ENCODE peak calls at places on chromosomes 7 and 10, in eight cellular contexts. K, L, G, U, O, X, E and V are unnamed samples.
A peak's percentile ranks its signal among the peaks of the same experiment; 100 is the strongest.

GRCh38 chr10:118957966-118958365 is 71.5 kb upstream of the NANOS1 start:
- DNase-seq in O (no peak), E (no peak), K (no peak), U (no peak), L (no peak), G (no peak), X (no peak), V (no peak)

GRCh38 chr7:132815696-132816334 is 239.5 kb upstream of the PLXNA4 start:
- DNase-seq in L (no peak), K (peak; percentile 11), U (no peak), E (no peak), X (no peak), G (no peak), O (no peak), V (no peak)

GRCh38 chr10:94225589-94225988 is 137.2 kb downstream of the NOC3L start:
- DNase-seq in E (no peak), K (peak; percentile 22), L (no peak), X (no peak), O (no peak), G (no peak), U (no peak), V (no peak)

GRCh38 chr10:29408847-29409240 is 120.0 kb downstream of the LYZL1 start:
- DNase-seq in U (no peak), L (no peak), X (no peak), O (no peak), K (no peak), G (no peak), E (no peak), V (no peak)

GRCh38 chr10:70106958-70107791 is 25.4 kb downstream of the AIFM2 start:
- DNase-seq in E (no peak), G (no peak), X (no peak), L (peak; percentile 73), U (no peak), K (no peak), O (no peak), V (peak; percentile 59)

GRCh38 chr7:155869784-155870076 is 57.5 kb upstream of the SHH start:
- DNase-seq in U (no peak), O (no peak), G (no peak), L (no peak), X (no peak), K (no peak), E (no peak), V (no peak)

GRCh38 chr7:138226001-138226476 is 149.8 kb downstream of the AKR1D1 start:
- DNase-seq in E (no peak), K (no peak), O (no peak), X (no peak), G (peak; percentile 62), L (no peak), U (no peak), V (no peak)

GRCh38 chr10:129764901-129765663 is 199.0 kb downstream of the EBF3 start:
- DNase-seq in L (no peak), U (peak; percentile 2), X (no peak), K (no peak), E (no peak), O (no peak), G (no peak), V (no peak)

GRCh38 chr7:31487071-31487470 is 26.8 kb upstream of the ITPRID1 start:
- DNase-seq in K (no peak), L (no peak), X (no peak), G (no peak), E (no peak), U (no peak), O (no peak), V (no peak)

GRCh38 chr10:110093722-110094121 is 85.9 kb downstream of the ADD3 start:
- DNase-seq in U (no peak), K (no peak), O (no peak), G (no peak), L (no peak), X (no peak), E (no peak), V (no peak)

GRCh38 chr10:31340343-31340742 is 21.3 kb downstream of the ZEB1 start:
- DNase-seq in G (no peak), X (no peak), E (peak; percentile 16), U (no peak), L (no peak), O (no peak), K (no peak), V (no peak)

GRCh38 chr10:113087082-113088029 is 137.3 kb downstream of the TCF7L2 start:
- DNase-seq in K (peak; percentile 95), E (no peak), O (peak; percentile 61), U (no peak), G (peak; percentile 27), L (no peak), X (peak; percentile 97), V (no peak)

GRCh38 chr10:29998142-29998808 is 61.1 kb downstream of the JCAD start:
- DNase-seq in L (peak; percentile 83), O (peak; percentile 25), G (peak; percentile 80), X (peak; percentile 68), E (peak; percentile 77), K (peak; percentile 88), U (peak; percentile 32), V (peak; percentile 83)

GRCh38 chr7:105439174-105439893 is 50.6 kb upstream of the SRPK2 start:
- DNase-seq in U (no peak), E (no peak), X (peak; percentile 95), K (peak; percentile 98), G (no peak), O (no peak), L (no peak), V (no peak)

GRCh38 chr7:136523581-136523980 is 344.9 kb upstream of the CHRM2 start:
- DNase-seq in U (no peak), E (no peak), K (no peak), O (no peak), G (no peak), L (no peak), X (no peak), V (no peak)

GRCh38 chr10:63281967-63282366 is 148.8 kb downstream of the NRBF2 start:
- DNase-seq in E (no peak), G (no peak), L (no peak), X (no peak), O (no peak), U (no peak), K (no peak), V (no peak)

GRCh38 chr7:2760098-2760889 is 72.3 kb downstream of the AMZ1 start:
- DNase-seq in G (peak; percentile 79), E (peak; percentile 32), K (peak; percentile 63), U (no peak), L (peak; percentile 33), O (no peak), X (no peak), V (peak; percentile 28)

GRCh38 chr7:82598958-82599357 is 155.4 kb upstream of the CACNA2D1 start:
- DNase-seq in E (no peak), U (no peak), G (no peak), X (peak; percentile 33), O (no peak), L (no peak), K (peak; percentile 2), V (no peak)

GRCh38 chr7:44227911-44228310 is 27.1 kb downstream of the YKT6 start:
- DNase-seq in K (no peak), O (no peak), E (no peak), U (no peak), X (no peak), L (no peak), G (no peak), V (no peak)

GRCh38 chr10:25818751-25819150 is 115.3 kb upstream of the MYO3A start:
- DNase-seq in K (no peak), L (no peak), U (no peak), G (no peak), X (no peak), E (no peak), O (no peak), V (no peak)

GRCh38 chr7:139341058-139341775 is at the start of gene FMC1:
- DNase-seq in O (peak; percentile 87), G (peak; percentile 95), L (peak; percentile 89), E (peak; percentile 81), X (peak; percentile 89), U (peak; percentile 74), K (peak; percentile 91), V (peak; percentile 83)
- TF ChIP-seq CTCF in O (no peak), G (peak; percentile 54), L (peak; percentile 55), E (peak; percentile 35), X (peak; percentile 4), U (no peak), K (peak; percentile 41), V (peak; percentile 46)

GRCh38 chr7:48168159-48168558 is 3.1 kb upstream of the ABCA13 start:
- DNase-seq in G (no peak), X (peak; percentile 84), K (peak; percentile 84), U (no peak), O (no peak), L (no peak), E (no peak), V (no peak)
- TF ChIP-seq CTCF in G (no peak), X (no peak), K (peak; percentile 31), U (no peak), O (no peak), L (no peak), E (no peak), V (no peak)

DNA sequence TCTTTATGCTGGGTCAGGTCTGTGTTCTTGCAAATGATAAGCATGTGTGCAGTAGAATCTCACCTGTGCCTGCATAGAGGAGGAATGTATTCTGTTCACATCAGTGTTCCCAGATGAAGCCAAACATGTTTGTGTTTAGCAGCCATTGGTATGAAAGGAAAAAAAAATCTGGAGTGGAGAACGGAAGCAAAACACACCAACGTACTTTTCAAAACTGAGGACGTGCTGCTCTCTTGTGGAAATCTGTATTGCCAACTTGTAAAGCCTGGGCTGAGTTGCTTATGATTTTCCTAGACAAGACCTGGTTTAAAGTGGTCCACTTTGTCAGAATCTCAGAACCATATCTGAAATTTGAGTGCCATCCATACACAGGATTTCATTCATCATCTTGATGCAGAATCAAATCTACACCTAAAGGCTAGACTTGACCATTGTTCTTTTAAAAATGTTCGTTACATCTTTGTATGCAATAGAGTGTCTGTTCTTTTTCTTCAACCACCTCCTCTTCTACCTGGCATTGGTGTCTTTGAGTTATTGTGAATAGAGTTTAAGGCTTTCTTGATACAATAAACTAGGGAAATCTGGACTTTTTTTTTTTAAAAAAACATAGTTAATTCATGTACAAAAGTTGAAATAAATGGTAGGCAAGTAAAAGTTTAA is 367.7 kb downstream of the PHF14 start:
- DNase-seq in L (no peak), X (no peak), O (no peak), G (no peak), U (no peak), K (peak; percentile 32), E (no peak), V (no peak)
- TF ChIP-seq CTCF in L (no peak), X (peak; percentile 40), O (no peak), G (no peak), U (no peak), K (peak; percentile 28), E (no peak), V (peak; percentile 59)

DNA sequence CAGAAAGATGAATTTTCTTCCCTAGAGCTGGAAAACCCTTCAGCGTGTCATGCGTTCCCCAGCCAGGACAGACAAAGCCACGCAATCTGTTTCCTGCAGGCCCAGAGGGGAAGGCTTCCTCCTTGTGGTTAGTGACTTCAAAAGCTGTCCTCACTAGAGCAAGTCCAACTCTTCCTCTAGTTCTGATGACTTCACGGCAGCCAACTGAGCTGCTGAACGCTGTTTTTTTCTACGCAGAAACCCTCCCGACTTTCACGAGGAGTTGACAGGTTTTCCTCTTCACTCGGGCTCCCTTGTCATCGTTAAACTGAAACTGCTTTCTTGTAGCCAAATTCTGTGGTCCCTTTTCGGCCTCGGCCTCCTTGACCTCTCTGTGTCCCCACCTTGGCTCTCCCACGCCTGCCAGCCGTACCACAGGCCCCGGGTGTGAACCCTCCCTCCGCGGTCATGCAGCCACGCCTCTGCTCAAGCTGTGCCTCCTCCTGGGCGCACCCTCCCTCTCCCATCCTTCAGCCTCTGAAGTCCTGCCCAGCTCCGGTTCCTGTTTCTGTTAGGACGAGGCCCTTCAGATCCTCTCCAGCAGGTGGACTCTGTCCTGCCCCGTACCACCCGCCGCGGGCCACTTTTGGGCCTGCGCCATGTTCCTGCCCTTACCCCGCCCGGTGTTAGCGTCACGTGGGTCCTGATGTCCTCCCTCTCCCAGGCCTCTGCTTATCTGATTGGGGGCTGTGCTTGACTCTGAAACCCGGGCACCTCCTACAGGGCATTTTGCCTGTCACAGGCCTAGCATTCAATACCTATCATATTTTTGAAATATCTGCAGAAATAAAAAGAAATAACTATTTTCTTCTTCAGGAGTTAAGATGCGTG is 39.3 kb downstream of the CUX1 start:
- DNase-seq in G (peak; percentile 89), E (peak; percentile 85), K (peak; percentile 75), O (peak; percentile 96), X (peak; percentile 92), L (no peak), U (peak; percentile 76), V (no peak)
- TF ChIP-seq CTCF in G (peak; percentile 52), E (peak; percentile 55), K (peak; percentile 38), O (peak; percentile 25), X (peak; percentile 32), L (no peak), U (no peak), V (no peak)